ENCODE peak calls at places on chromosomes 16 and 17, in nine cellular contexts. F is heart right ventricle, K is cardiac muscle cell, X is heart left ventricle, S is ovary, M is IMR-90, N is right lobe of liver, I is prostate gland, D is pancreas. L is an unnamed sample. For H3K9me3, the result is how much of the 10 kb centered on the place peaks cover.

GRCh38 chr16:194516-194915 is 14.3 kb downstream of the HBQ1 start:
- DNase-seq in F (no peak), K (no peak), X (no peak), S (no peak), M (peak), N (no peak), I (no peak), D (no peak), L (no peak)

GRCh38 chr16:20902426-20902825 is 1.9 kb downstream of the LYRM1 start:
- DNase-seq in F (no peak), K (no peak), X (no peak), S (no peak), M (no peak), N (no peak), I (no peak), D (no peak), L (no peak)

GRCh38 chr17:28474035-28474640 is 694 bp downstream of the SLC13A2 start:
- DNase-seq in F (no peak), K (no peak), X (no peak), S (no peak), M (no peak), N (no peak), I (no peak), D (no peak), L (no peak)

GRCh38 chr16:6165330-6165984 is 1067.9 kb upstream of the EEF2KMT start:
- DNase-seq in F (no peak), K (no peak), X (no peak), S (no peak), M (no peak), N (no peak), I (no peak), D (no peak), L (no peak)

GRCh38 chr17:57331423-57331822 is 75.1 kb downstream of the MSI2 start:
- DNase-seq in F (no peak), K (no peak), X (peak), S (no peak), M (no peak), N (no peak), I (no peak), D (no peak), L (no peak)

GRCh38 chr17:10628756-10629155 is 28.4 kb downstream of the MYH3 start:
- DNase-seq in F (no peak), K (no peak), X (no peak), S (no peak), M (no peak), N (no peak), I (no peak), D (no peak), L (no peak)

GRCh38 chr17:64767269-64767997 is 105.3 kb upstream of the SMURF2 start:
- DNase-seq in F (no peak), K (no peak), X (no peak), S (no peak), M (no peak), N (no peak), I (no peak), D (no peak), L (no peak)

GRCh38 chr17:48110722-48111121 is 3.2 kb downstream of the SNX11 start:
- DNase-seq in F (no peak), K (no peak), X (no peak), S (no peak), M (no peak), N (no peak), I (no peak), D (no peak), L (no peak)

GRCh38 chr17:4147751-4148310 is 4.8 kb downstream of the CYB5D2 start:
- DNase-seq in F (no peak), K (no peak), X (no peak), S (no peak), M (peak), N (no peak), I (no peak), D (no peak), L (no peak)

GRCh38 chr16:28930203-28930602 is 1.6 kb upstream of the CD19 start:
- DNase-seq in F (no peak), K (no peak), X (no peak), S (no peak), M (no peak), N (no peak), I (no peak), D (no peak), L (no peak)

GRCh38 chr17:68718465-68718864 is 117.3 kb upstream of the FAM20A start:
- DNase-seq in F (no peak), K (no peak), X (no peak), S (no peak), M (no peak), N (no peak), I (no peak), D (no peak), L (no peak)

GRCh38 chr17:30530346-30531025 is 53.3 kb downstream of the GOSR1 start:
- DNase-seq in F (no peak), K (no peak), X (no peak), S (no peak), M (peak), N (no peak), I (no peak), D (no peak), L (no peak)

GRCh38 chr17:57914274-57915147 is 40.7 kb downstream of the CUEDC1 start:
- DNase-seq in F (no peak), K (no peak), X (no peak), S (no peak), M (no peak), N (no peak), I (no peak), D (no peak), L (no peak)

GRCh38 chr17:43830510-43831145 is 2.3 kb downstream of the MPP3 start:
- DNase-seq in F (no peak), K (no peak), X (no peak), S (no peak), M (no peak), N (no peak), I (no peak), D (no peak), L (no peak)

GRCh38 chr16:87409153-87409552 is 17.0 kb downstream of the MAP1LC3B start:
- DNase-seq in F (no peak), K (no peak), X (no peak), S (no peak), M (no peak), N (peak), I (no peak), D (no peak), L (no peak)

GRCh38 chr17:51133365-51133764 is 12.7 kb upstream of the SPAG9 start:
- DNase-seq in F (no peak), K (no peak), X (no peak), S (no peak), M (no peak), N (no peak), I (no peak), D (no peak), L (no peak)

GRCh38 chr17:22267019-22267418 is 574.7 kb downstream of the KCNJ18 start:
- DNase-seq in F (no peak), K (no peak), X (no peak), S (no peak), M (no peak), N (no peak), I (no peak), D (no peak), L (no peak)
- H3K9me3 ChIP-seq in F (under half), K (under half), X (under half), S (under half), M (under half), N (under half), I (under half), D (under half), L (under half)

DNA sequence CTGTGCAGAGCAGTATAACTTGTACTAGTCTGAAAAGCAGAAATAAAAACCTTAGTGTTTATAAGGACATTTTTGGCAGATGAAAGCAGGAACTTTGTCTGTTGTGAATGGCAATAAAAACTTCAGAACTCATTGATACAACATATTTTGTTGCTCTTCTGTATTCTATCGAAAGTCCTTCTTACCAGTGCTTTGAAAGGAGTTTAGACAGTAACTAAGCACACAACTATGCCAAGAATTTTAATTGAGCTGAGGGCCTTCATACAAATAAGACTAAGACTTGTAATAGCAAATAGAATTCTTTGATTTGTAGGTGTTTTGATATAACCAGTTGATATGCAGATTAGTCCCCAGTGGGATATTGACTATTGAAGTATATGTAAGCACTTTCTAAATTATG is 308.4 kb downstream of the ZFHX3 start:
- DNase-seq in F (no peak), K (peak), X (no peak), S (no peak), M (peak), N (no peak), I (no peak), D (no peak), L (no peak)
- H3K9me3 ChIP-seq in F (under half), K (under half), X (under half), S (under half), M (under half), N (under half), I (under half), D (under half), L (under half)

GRCh38 chr16:4968879-4969278 is 10.7 kb downstream of the SEC14L5 start:
- DNase-seq in F (no peak), K (no peak), X (no peak), S (no peak), M (no peak), N (no peak), I (no peak), D (no peak), L (no peak)
- H3K9me3 ChIP-seq in F (under half), K (under half), X (under half), S (under half), M (under half), N (under half), I (under half), D (under half), L (under half)

GRCh38 chr16:31754998-31755615 is 118.5 kb upstream of the ZNF267 start:
- DNase-seq in F (no peak), K (no peak), X (no peak), S (no peak), M (no peak), N (no peak), I (no peak), D (no peak), L (no peak)
- H3K9me3 ChIP-seq in F (half or more), K (under half), X (half or more), S (under half), M (half or more), N (half or more), I (under half), D (under half), L (half or more)

GRCh38 chr16:75172578-75172977 is 24.3 kb downstream of the ZFP1 start:
- DNase-seq in F (no peak), K (no peak), X (no peak), S (no peak), M (no peak), N (no peak), I (no peak), D (no peak), L (no peak)
- H3K9me3 ChIP-seq in F (half or more), K (under half), X (half or more), S (under half), M (half or more), N (under half), I (under half), D (under half), L (half or more)

GRCh38 chr16:3413730-3414379 is 12.8 kb downstream of the ZNF174 start:
- DNase-seq in F (no peak), K (no peak), X (no peak), S (no peak), M (no peak), N (no peak), I (no peak), D (no peak), L (no peak)
- H3K9me3 ChIP-seq in F (half or more), K (under half), X (half or more), S (under half), M (half or more), N (under half), I (under half), D (under half), L (under half)

GRCh38 chr17:22459331-22459952 is 767.1 kb downstream of the KCNJ18 start:
- DNase-seq in F (no peak), K (no peak), X (no peak), S (no peak), M (no peak), N (no peak), I (no peak), D (no peak), L (no peak)
- H3K9me3 ChIP-seq in F (under half), K (under half), X (under half), S (under half), M (under half), N (under half), I (under half), D (under half), L (under half)

GRCh38 chr17:72879877-72880276 is 212.6 kb downstream of the SLC39A11 start:
- DNase-seq in F (no peak), K (no peak), X (no peak), S (no peak), M (no peak), N (no peak), I (no peak), D (no peak), L (no peak)

GRCh38 chr17:72877348-72877747 is 215.1 kb downstream of the SLC39A11 start:
- DNase-seq in F (no peak), K (no peak), X (no peak), S (no peak), M (no peak), N (no peak), I (no peak), D (no peak), L (no peak)

GRCh38 chr17:72883351-72883750 is 209.1 kb downstream of the SLC39A11 start:
- DNase-seq in F (no peak), K (no peak), X (no peak), S (no peak), M (no peak), N (no peak), I (no peak), D (no peak), L (no peak)

GRCh38 chr17:72876413-72876812 is 216.1 kb downstream of the SLC39A11 start:
- DNase-seq in F (no peak), K (no peak), X (no peak), S (no peak), M (no peak), N (no peak), I (no peak), D (no peak), L (no peak)

GRCh38 chr17:72878975-72879660 is 213.4 kb downstream of the SLC39A11 start:
- DNase-seq in F (no peak), K (no peak), X (no peak), S (no peak), M (no peak), N (no peak), I (no peak), D (no peak), L (no peak)
- H3K9me3 ChIP-seq in F (under half), K (under half), X (under half), S (under half), M (under half), N (under half), I (under half), D (under half), L (under half)

GRCh38 chr17:22300177-22300576 is 607.9 kb downstream of the KCNJ18 start:
- DNase-seq in F (no peak), K (no peak), X (no peak), S (no peak), M (no peak), N (no peak), I (no peak), D (no peak), L (no peak)
- H3K9me3 ChIP-seq in F (under half), K (under half), X (under half), S (under half), M (under half), N (under half), I (under half), D (under half), L (under half)